ENCODE peak calls at places on chromosomes 13 and 19, in four cellular contexts. S is stimulated activated CD4-positive, alpha-beta T cell treated with anti-CD3 and anti-CD28 coated beads, TNF-alpha, amount 100 ng/mL, for 1 hour; J is amniotic epithelial cell; O is neuronal stem cell. M is an unnamed sample.

GRCh38 chr19:10961763-10962536 is 1.1 kb downstream of the SMARCA4 start:
- DNase-seq in S (no peak), J (no peak), O (peak), M (no peak)

GRCh38 chr13:113547248-113547971 is 37.1 kb upstream of the TFDP1 start:
- DNase-seq in S (no peak), J (no peak), O (no peak), M (peak)

GRCh38 chr13:46609052-46609451 is 56.1 kb downstream of the LRCH1 start:
- DNase-seq in S (no peak), J (no peak), O (no peak), M (no peak)

GRCh38 chr13:37173214-37173613 is 67.8 kb upstream of the CSNK1A1L start:
- DNase-seq in S (no peak), J (peak), O (no peak), M (peak)

GRCh38 chr13:40476175-40476958 is 190.1 kb downstream of the FOXO1 start:
- DNase-seq in S (no peak), J (peak), O (no peak), M (no peak)

GRCh38 chr19:55258476-55258827 is 365 bp downstream of the PPP6R1 start:
- DNase-seq in S (no peak), J (no peak), O (no peak), M (no peak)

GRCh38 chr19:46369817-46370216 is 22.9 kb downstream of the PPP5C start:
- DNase-seq in S (no peak), J (no peak), O (no peak), M (no peak)

GRCh38 chr13:28204690-28205443 is 66.5 kb downstream of the PAN3 start:
- DNase-seq in S (no peak), J (no peak), O (no peak), M (no peak)

GRCh38 chr13:42549555-42549941 is 24.4 kb upstream of the TNFSF11 start:
- DNase-seq in S (no peak), J (no peak), O (no peak), M (peak)

GRCh38 chr13:77390391-77390790 is 63.5 kb upstream of the MYCBP2 start:
- DNase-seq in S (no peak), J (peak), O (no peak), M (no peak)